ENCODE peak calls at places on chromosomes 16 and 17, in four cellular contexts. Q is neural crest cell, I is GM23338, P is thoracic aorta. M is an unnamed sample.

GRCh38 chr17:4233668-4234258 is 30.0 kb downstream of the ANKFY1 start:
- DNase-seq in I (no peak), P (no peak), Q (no peak), M (no peak)

GRCh38 chr16:58684001-58684353 is 593 bp downstream of the SLC38A7 start:
- DNase-seq in P (no peak), Q (no peak), I (no peak), M (no peak)

GRCh38 chr16:11632455-11632921 is 35.8 kb upstream of the SNN start:
- DNase-seq in P (no peak), Q (no peak), I (no peak), M (no peak)

GRCh38 chr16:22661161-22661647 is 150.5 kb downstream of the NPIPB5 start:
- DNase-seq in P (no peak), Q (no peak), I (no peak), M (no peak)

GRCh38 chr16:77841275-77841640 is 52.9 kb downstream of the VAT1L start:
- DNase-seq in Q (no peak), P (no peak), I (no peak), M (no peak)

GRCh38 chr17:49343273-49343672 is 18.8 kb downstream of the ZNF652 start:
- DNase-seq in Q (no peak), P (no peak), I (no peak), M (no peak)

GRCh38 chr17:63634163-63634562 is 11.9 kb downstream of the MAP3K3 start:
- DNase-seq in Q (no peak), P (no peak), I (peak; percentile 48), M (no peak)

GRCh38 chr16:81437860-81438259 is 6.7 kb upstream of the CMIP start:
- DNase-seq in P (no peak), I (no peak), Q (no peak), M (no peak)

GRCh38 chr17:7818026-7818425 is 16.0 kb upstream of the KDM6B start:
- DNase-seq in Q (no peak), P (no peak), I (no peak), M (no peak)

GRCh38 chr17:17819561-17819995 is 17.2 kb downstream of the SREBF1 start:
- DNase-seq in Q (no peak), P (no peak), I (peak; percentile 38), M (peak; percentile 63)

GRCh38 chr17:28746611-28747045 is 2.8 kb downstream of the TRAF4 start:
- DNase-seq in Q (no peak), I (peak; percentile 63), P (no peak), M (peak; percentile 82)

GRCh38 chr17:76537288-76537577 is 276 bp downstream of the CYGB start:
- DNase-seq in P (no peak), I (no peak), Q (no peak), M (no peak)

GRCh38 chr17:62994931-62995330 is 28.9 kb downstream of the TANC2 start:
- DNase-seq in P (no peak), I (no peak), Q (no peak), M (no peak)

GRCh38 chr17:50356892-50357510 is 11.1 kb downstream of the XYLT2 start:
- DNase-seq in Q (no peak), P (no peak), I (no peak), M (no peak)

GRCh38 chr16:14179116-14179515 is 108.0 kb downstream of the MRTFB start:
- DNase-seq in I (no peak), Q (no peak), P (no peak), M (no peak)

GRCh38 chr17:47872651-47873161 is 21.7 kb upstream of the SP6 start:
- DNase-seq in I (peak; percentile 76), Q (no peak), P (no peak), M (no peak)

GRCh38 chr17:27892866-27893769 is at the start of gene LYRM9:
- DNase-seq in Q (peak; percentile 94), P (peak; percentile 51), I (peak; percentile 93), M (peak; percentile 97)

GRCh38 chr16:85461814-85462404 is 151.2 kb upstream of the GSE1 start:
- DNase-seq in I (peak; percentile 80), P (no peak), Q (peak; percentile 26), M (peak; percentile 86)

GRCh38 chr16:82580293-82580900 is 46.4 kb upstream of the CDH13 start:
- DNase-seq in I (peak; percentile 34), P (no peak), Q (no peak), M (no peak)

DNA sequence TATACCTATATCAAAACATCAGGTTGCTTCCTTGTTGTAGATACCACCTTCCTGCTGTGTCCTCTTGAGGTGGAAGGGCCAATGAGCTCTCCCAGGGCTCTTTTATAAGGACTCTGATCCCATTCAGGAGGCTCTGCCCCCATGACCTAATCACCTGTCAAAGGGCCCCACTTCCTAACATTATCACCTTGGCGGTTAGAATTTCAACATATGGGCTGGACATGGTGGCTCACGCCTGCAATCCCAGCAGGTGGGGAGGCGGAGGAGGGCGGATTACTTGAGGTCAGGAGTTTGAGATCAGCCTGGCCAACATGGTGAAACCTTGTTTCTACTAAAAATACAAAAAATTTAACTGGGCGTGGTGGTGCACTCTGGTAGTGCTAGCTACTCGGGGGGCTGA is 86.4 kb downstream of the HAPSTR1 start:
- DNase-seq in I (no peak), Q (no peak), P (no peak), M (no peak)
- TF ChIP-seq CTCF in I (no peak), Q (no peak), P (no peak), M (no peak)

DNA sequence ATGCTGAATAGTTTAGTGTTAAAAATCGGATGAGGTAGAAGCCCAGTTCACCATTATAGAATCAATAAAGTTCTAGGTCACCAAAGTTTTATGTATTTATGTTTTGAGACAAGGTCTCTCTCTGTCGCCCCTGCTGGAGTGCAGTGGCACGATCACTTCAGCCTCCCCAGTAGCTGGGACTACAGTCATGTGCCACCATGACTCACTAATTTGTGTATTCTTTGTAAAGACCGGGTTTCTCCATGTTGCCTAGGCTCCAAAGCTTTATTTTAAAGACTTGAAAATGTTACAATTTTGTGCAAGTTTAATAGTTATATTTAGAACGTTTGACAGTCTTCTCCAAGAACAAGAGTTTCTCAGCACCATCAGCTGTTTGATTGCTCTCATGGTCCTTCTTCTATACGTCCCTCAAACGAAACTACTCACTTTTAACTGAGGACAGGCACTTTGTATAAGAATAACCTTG is 32.1 kb downstream of the NDE1 start:
- DNase-seq in P (no peak), I (peak; percentile 78), Q (peak; percentile 6), M (peak; percentile 45)
- TF ChIP-seq CTCF in P (peak; percentile 56), I (peak; percentile 65), Q (peak; percentile 58), M (peak; percentile 58)

DNA sequence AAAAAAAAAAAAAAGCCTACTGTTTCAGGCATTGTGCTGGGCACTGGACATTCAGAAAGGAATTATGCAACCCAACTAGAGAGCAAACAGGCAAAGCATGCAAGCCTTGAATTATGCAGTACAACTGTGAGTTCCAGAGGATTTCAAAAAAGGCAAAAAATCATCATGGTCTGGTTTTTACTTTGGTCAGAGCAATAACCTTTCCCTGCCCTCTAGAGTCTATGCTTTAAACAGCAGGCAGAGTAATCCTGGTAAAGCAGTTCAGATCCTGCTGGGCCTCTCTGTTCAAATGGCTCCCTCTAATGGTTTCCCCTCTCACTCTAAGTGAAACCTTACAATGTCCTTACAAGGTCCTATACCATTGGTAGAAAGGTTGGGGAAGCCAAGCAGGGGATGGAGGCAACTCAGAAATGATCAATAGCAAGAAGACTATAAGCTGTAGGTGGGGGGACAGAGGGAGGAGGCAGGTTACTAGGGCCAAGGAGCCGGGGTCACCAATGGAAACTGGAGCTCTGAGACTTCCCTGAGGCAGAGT is 4.6 kb upstream of the TAF15 start:
- DNase-seq in Q (peak; percentile 25), P (no peak), I (peak; percentile 95), M (no peak)
- TF ChIP-seq CTCF in Q (peak; percentile 72), P (peak; percentile 79), I (peak; percentile 90), M (peak; percentile 33)

GRCh38 chr17:1649116-1649843 is 386 bp downstream of the RILP start:
- DNase-seq in I (peak; percentile 82), P (peak; percentile 63), Q (peak; percentile 67), M (peak; percentile 76)
- TF ChIP-seq CTCF in I (no peak), P (no peak), Q (peak; percentile 21), M (no peak)

M was measured in glutamatergic neuron.